ENCODE peak calls at places on chromosome 3, in ten cellular contexts. One of them, this sample, is unnamed.

GRCh38 chr3:71421820-71422566 is 161.5 kb downstream of the FOXP1 start:
- DNase-seq in neural crest cell: no peak
- DNase-seq in WTC11: no peak
- DNase-seq in uterus: no peak
- DNase-seq in body of pancreas: no peak
- DNase-seq in cardiac muscle cell: no peak
- DNase-seq in HL-60: no peak
- DNase-seq in DND-41: no peak
- DNase-seq in endothelial cell of umbilical vein: no peak
- DNase-seq in adrenal gland: no peak
- DNase-seq in this sample: no peak

GRCh38 chr3:39104961-39105686 is 2.3 kb downstream of the GORASP1 start:
- DNase-seq in neural crest cell: no peak
- DNase-seq in WTC11: no peak
- DNase-seq in uterus: no peak
- DNase-seq in body of pancreas: peak
- DNase-seq in cardiac muscle cell: no peak
- DNase-seq in HL-60: no peak
- DNase-seq in DND-41: no peak
- DNase-seq in endothelial cell of umbilical vein: no peak
- DNase-seq in adrenal gland: no peak
- DNase-seq in this sample: no peak

GRCh38 chr3:177362646-177363045 is 165.4 kb upstream of the TBL1XR1 start:
- DNase-seq in neural crest cell: no peak
- DNase-seq in WTC11: no peak
- DNase-seq in uterus: no peak
- DNase-seq in body of pancreas: no peak
- DNase-seq in cardiac muscle cell: no peak
- DNase-seq in HL-60: no peak
- DNase-seq in DND-41: no peak
- DNase-seq in endothelial cell of umbilical vein: no peak
- DNase-seq in adrenal gland: no peak
- DNase-seq in this sample: no peak

GRCh38 chr3:169299897-169300296 is 363.6 kb downstream of the MECOM start:
- DNase-seq in neural crest cell: no peak
- DNase-seq in WTC11: no peak
- DNase-seq in uterus: no peak
- DNase-seq in body of pancreas: no peak
- DNase-seq in cardiac muscle cell: no peak
- DNase-seq in HL-60: no peak
- DNase-seq in DND-41: no peak
- DNase-seq in endothelial cell of umbilical vein: peak
- DNase-seq in adrenal gland: no peak
- DNase-seq in this sample: no peak

GRCh38 chr3:134682196-134682880 is 31.5 kb upstream of the KY start:
- DNase-seq in neural crest cell: no peak
- DNase-seq in WTC11: no peak
- DNase-seq in uterus: no peak
- DNase-seq in body of pancreas: no peak
- DNase-seq in cardiac muscle cell: no peak
- DNase-seq in HL-60: no peak
- DNase-seq in DND-41: no peak
- DNase-seq in endothelial cell of umbilical vein: no peak
- DNase-seq in adrenal gland: no peak
- DNase-seq in this sample: no peak

GRCh38 chr3:114451561-114452018 is 157.8 kb downstream of the TIGIT start:
- DNase-seq in neural crest cell: no peak
- DNase-seq in WTC11: no peak
- DNase-seq in uterus: no peak
- DNase-seq in body of pancreas: peak
- DNase-seq in cardiac muscle cell: no peak
- DNase-seq in HL-60: no peak
- DNase-seq in DND-41: no peak
- DNase-seq in endothelial cell of umbilical vein: peak
- DNase-seq in adrenal gland: no peak
- DNase-seq in this sample: no peak

GRCh38 chr3:129476586-129476985 is 36.6 kb downstream of the IFT122 start:
- DNase-seq in neural crest cell: no peak
- DNase-seq in WTC11: no peak
- DNase-seq in uterus: no peak
- DNase-seq in body of pancreas: peak
- DNase-seq in cardiac muscle cell: no peak
- DNase-seq in HL-60: no peak
- DNase-seq in DND-41: no peak
- DNase-seq in endothelial cell of umbilical vein: no peak
- DNase-seq in adrenal gland: no peak
- DNase-seq in this sample: no peak

GRCh38 chr3:50445919-50446318 is 57.5 kb downstream of the CACNA2D2 start:
- DNase-seq in neural crest cell: no peak
- DNase-seq in WTC11: no peak
- DNase-seq in uterus: no peak
- DNase-seq in body of pancreas: peak
- DNase-seq in cardiac muscle cell: no peak
- DNase-seq in HL-60: no peak
- DNase-seq in DND-41: no peak
- DNase-seq in endothelial cell of umbilical vein: no peak
- DNase-seq in adrenal gland: no peak
- DNase-seq in this sample: no peak

GRCh38 chr3:127819656-127820055 is 2.7 kb downstream of the MGLL start:
- DNase-seq in neural crest cell: no peak
- DNase-seq in WTC11: no peak
- DNase-seq in uterus: no peak
- DNase-seq in body of pancreas: no peak
- DNase-seq in cardiac muscle cell: no peak
- DNase-seq in HL-60: no peak
- DNase-seq in DND-41: no peak
- DNase-seq in endothelial cell of umbilical vein: no peak
- DNase-seq in adrenal gland: no peak
- DNase-seq in this sample: no peak

GRCh38 chr3:127822166-127822835 is at the start of gene MGLL:
- DNase-seq in neural crest cell: peak
- DNase-seq in WTC11: peak
- DNase-seq in uterus: peak
- DNase-seq in body of pancreas: peak
- DNase-seq in cardiac muscle cell: peak
- DNase-seq in HL-60: no peak
- DNase-seq in DND-41: no peak
- DNase-seq in endothelial cell of umbilical vein: peak
- DNase-seq in adrenal gland: peak
- DNase-seq in this sample: peak

GRCh38 chr3:127819086-127819485 is 3.2 kb downstream of the MGLL start:
- DNase-seq in neural crest cell: no peak
- DNase-seq in WTC11: no peak
- DNase-seq in uterus: no peak
- DNase-seq in body of pancreas: no peak
- DNase-seq in cardiac muscle cell: no peak
- DNase-seq in HL-60: no peak
- DNase-seq in DND-41: no peak
- DNase-seq in endothelial cell of umbilical vein: no peak
- DNase-seq in adrenal gland: no peak
- DNase-seq in this sample: no peak

GRCh38 chr3:127820871-127821853 is 1.2 kb downstream of the MGLL start:
- DNase-seq in neural crest cell: no peak
- DNase-seq in WTC11: no peak
- DNase-seq in uterus: no peak
- DNase-seq in body of pancreas: peak
- DNase-seq in cardiac muscle cell: no peak
- DNase-seq in HL-60: no peak
- DNase-seq in DND-41: no peak
- DNase-seq in endothelial cell of umbilical vein: peak
- DNase-seq in adrenal gland: no peak
- DNase-seq in this sample: no peak

DNA sequence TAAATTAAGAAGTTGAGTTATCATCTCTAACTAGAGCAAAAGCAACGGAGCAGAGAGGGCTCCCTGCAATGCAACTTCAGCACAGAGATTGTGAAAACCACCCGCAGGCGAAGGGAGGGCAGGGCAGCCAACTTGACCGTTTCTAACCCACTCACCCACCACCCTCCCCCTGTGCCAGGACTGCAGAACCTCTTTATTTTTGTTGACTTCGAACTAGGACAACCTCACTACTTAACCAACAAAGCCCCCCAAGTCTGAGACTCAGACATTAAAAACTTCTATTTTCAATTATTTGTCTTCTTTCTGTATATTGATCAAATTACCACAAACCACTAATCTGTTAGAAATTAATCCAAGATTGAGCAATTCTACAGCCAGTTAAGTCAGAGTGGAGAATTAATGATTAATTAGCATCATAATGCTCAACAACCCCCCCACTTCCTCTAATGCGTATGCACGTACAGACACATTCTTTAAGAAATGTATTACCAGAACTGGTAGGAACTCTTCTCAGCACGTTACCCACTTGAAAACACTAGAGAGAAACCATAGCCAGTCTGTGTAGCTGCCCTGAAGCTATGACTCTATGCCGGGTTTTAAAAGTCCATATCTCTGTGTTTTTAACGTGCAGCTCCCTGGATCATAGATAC is 2.0 kb downstream of the MGLL start:
- DNase-seq in neural crest cell: no peak
- DNase-seq in WTC11: no peak
- DNase-seq in uterus: no peak
- DNase-seq in body of pancreas: peak
- DNase-seq in cardiac muscle cell: no peak
- DNase-seq in HL-60: no peak
- DNase-seq in DND-41: no peak
- DNase-seq in endothelial cell of umbilical vein: no peak
- DNase-seq in adrenal gland: no peak
- DNase-seq in this sample: no peak
- TF ChIP-seq CTCF in neural crest cell: peak
- TF ChIP-seq CTCF in WTC11: no peak
- TF ChIP-seq CTCF in uterus: no peak
- TF ChIP-seq CTCF in body of pancreas: no peak
- TF ChIP-seq CTCF in cardiac muscle cell: peak
- TF ChIP-seq CTCF in HL-60: no peak
- TF ChIP-seq CTCF in DND-41: no peak
- TF ChIP-seq CTCF in endothelial cell of umbilical vein: peak
- TF ChIP-seq CTCF in adrenal gland: no peak
- TF ChIP-seq CTCF in this sample: no peak

GRCh38 chr3:127407026-127407939 is 119.4 kb upstream of the PRR20G start:
- DNase-seq in neural crest cell: no peak
- DNase-seq in WTC11: no peak
- DNase-seq in uterus: no peak
- DNase-seq in body of pancreas: no peak
- DNase-seq in cardiac muscle cell: no peak
- DNase-seq in HL-60: no peak
- DNase-seq in DND-41: no peak
- DNase-seq in endothelial cell of umbilical vein: no peak
- DNase-seq in adrenal gland: no peak
- DNase-seq in this sample: no peak

GRCh38 chr3:127408022-127408683 is 120.3 kb upstream of the PRR20G start:
- DNase-seq in neural crest cell: no peak
- DNase-seq in WTC11: no peak
- DNase-seq in uterus: no peak
- DNase-seq in body of pancreas: no peak
- DNase-seq in cardiac muscle cell: no peak
- DNase-seq in HL-60: no peak
- DNase-seq in DND-41: no peak
- DNase-seq in endothelial cell of umbilical vein: no peak
- DNase-seq in adrenal gland: no peak
- DNase-seq in this sample: no peak

GRCh38 chr3:127404614-127405598 is 117.1 kb upstream of the PRR20G start:
- DNase-seq in neural crest cell: no peak
- DNase-seq in WTC11: no peak
- DNase-seq in uterus: no peak
- DNase-seq in body of pancreas: no peak
- DNase-seq in cardiac muscle cell: no peak
- DNase-seq in HL-60: no peak
- DNase-seq in DND-41: no peak
- DNase-seq in endothelial cell of umbilical vein: no peak
- DNase-seq in adrenal gland: no peak
- DNase-seq in this sample: no peak

GRCh38 chr3:127405791-127406190 is 117.9 kb upstream of the PRR20G start:
- DNase-seq in neural crest cell: no peak
- DNase-seq in WTC11: no peak
- DNase-seq in uterus: no peak
- DNase-seq in body of pancreas: no peak
- DNase-seq in cardiac muscle cell: no peak
- DNase-seq in HL-60: no peak
- DNase-seq in DND-41: no peak
- DNase-seq in endothelial cell of umbilical vein: no peak
- DNase-seq in adrenal gland: no peak
- DNase-seq in this sample: no peak

GRCh38 chr3:127406309-127407025 is 118.6 kb upstream of the PRR20G start:
- DNase-seq in neural crest cell: no peak
- DNase-seq in WTC11: no peak
- DNase-seq in uterus: no peak
- DNase-seq in body of pancreas: no peak
- DNase-seq in cardiac muscle cell: no peak
- DNase-seq in HL-60: peak
- DNase-seq in DND-41: peak
- DNase-seq in endothelial cell of umbilical vein: no peak
- DNase-seq in adrenal gland: no peak
- DNase-seq in this sample: no peak
- TF ChIP-seq CTCF in neural crest cell: peak
- TF ChIP-seq CTCF in WTC11: no peak
- TF ChIP-seq CTCF in uterus: no peak
- TF ChIP-seq CTCF in body of pancreas: no peak
- TF ChIP-seq CTCF in cardiac muscle cell: peak
- TF ChIP-seq CTCF in HL-60: no peak
- TF ChIP-seq CTCF in DND-41: peak
- TF ChIP-seq CTCF in endothelial cell of umbilical vein: peak
- TF ChIP-seq CTCF in adrenal gland: no peak
- TF ChIP-seq CTCF in this sample: peak

DNA sequence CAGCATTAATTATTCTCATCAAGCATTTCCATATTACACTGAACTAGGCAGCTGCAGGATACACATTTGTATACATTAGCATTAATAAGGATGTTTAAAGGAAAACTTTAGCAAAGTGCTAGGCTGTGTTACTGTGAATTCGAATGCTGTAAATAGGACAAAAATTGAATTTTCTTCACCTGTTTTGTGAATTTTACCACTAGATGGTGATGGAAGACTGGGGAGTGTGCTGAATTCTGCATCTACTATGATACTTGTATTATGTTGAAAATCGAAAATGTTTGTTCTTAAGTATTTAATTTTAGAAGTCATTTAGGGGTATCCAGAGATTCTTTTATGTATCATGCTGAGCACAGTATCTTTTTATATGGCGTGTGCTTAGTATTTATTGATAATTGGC is 12.3 kb upstream of the P2RY14 start:
- DNase-seq in neural crest cell: no peak
- DNase-seq in WTC11: no peak
- DNase-seq in uterus: no peak
- DNase-seq in body of pancreas: no peak
- DNase-seq in cardiac muscle cell: no peak
- DNase-seq in HL-60: no peak
- DNase-seq in DND-41: no peak
- DNase-seq in endothelial cell of umbilical vein: no peak
- DNase-seq in adrenal gland: no peak
- DNase-seq in this sample: no peak
- TF ChIP-seq CTCF in neural crest cell: peak
- TF ChIP-seq CTCF in WTC11: no peak
- TF ChIP-seq CTCF in uterus: peak
- TF ChIP-seq CTCF in body of pancreas: peak
- TF ChIP-seq CTCF in cardiac muscle cell: peak
- TF ChIP-seq CTCF in HL-60: no peak
- TF ChIP-seq CTCF in DND-41: peak
- TF ChIP-seq CTCF in endothelial cell of umbilical vein: no peak
- TF ChIP-seq CTCF in adrenal gland: peak
- TF ChIP-seq CTCF in this sample: no peak

DNA sequence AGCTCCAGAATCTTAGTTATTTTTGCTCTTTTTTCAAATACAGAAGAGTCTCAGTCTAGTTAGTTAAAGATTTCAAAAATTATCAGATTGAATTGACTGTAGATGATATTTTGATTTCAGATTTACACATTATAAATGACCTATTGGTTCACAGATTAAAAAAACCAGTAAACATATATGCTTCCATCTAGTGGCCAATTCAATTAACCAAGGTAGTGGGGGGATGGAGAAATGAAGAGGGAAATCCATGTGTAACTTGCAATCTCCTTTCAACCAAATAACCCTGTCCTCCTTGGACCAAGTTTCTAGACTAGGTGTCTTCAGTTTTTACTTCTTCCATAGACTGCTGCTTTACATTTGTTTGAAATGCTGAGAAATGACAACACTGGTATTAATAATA is 789.8 kb downstream of the ROBO1 start:
- DNase-seq in neural crest cell: no peak
- DNase-seq in WTC11: no peak
- DNase-seq in uterus: no peak
- DNase-seq in body of pancreas: no peak
- DNase-seq in cardiac muscle cell: no peak
- DNase-seq in HL-60: no peak
- DNase-seq in DND-41: no peak
- DNase-seq in endothelial cell of umbilical vein: peak
- DNase-seq in adrenal gland: no peak
- DNase-seq in this sample: no peak
- TF ChIP-seq CTCF in neural crest cell: peak
- TF ChIP-seq CTCF in WTC11: no peak
- TF ChIP-seq CTCF in uterus: no peak
- TF ChIP-seq CTCF in body of pancreas: no peak
- TF ChIP-seq CTCF in cardiac muscle cell: peak
- TF ChIP-seq CTCF in HL-60: no peak
- TF ChIP-seq CTCF in DND-41: no peak
- TF ChIP-seq CTCF in endothelial cell of umbilical vein: peak
- TF ChIP-seq CTCF in adrenal gland: peak
- TF ChIP-seq CTCF in this sample: peak